ENCODE peak calls at places on chromosomes 13 and 19, in nine cellular contexts. One of them, this sample, is unnamed.

GRCh38 chr19:1839658-1840540 is 8.4 kb downstream of the REXO1 start:
- DNase-seq in GM13976: no peak
- DNase-seq in hepatocyte: no peak
- DNase-seq in cardiac septum: no peak
- DNase-seq in NCI-H446: no peak
- DNase-seq in body of pancreas: no peak
- DNase-seq in MCF 10A: no peak
- DNase-seq in stimulated activated CD4-positive, alpha-beta T cell treated with anti-CD3 and anti-CD28 coated beads, Interleukin-15, amount 100 ng/mL, for 24 hours: no peak
- DNase-seq in GDM1: no peak
- DNase-seq in this sample: no peak

GRCh38 chr13:21538280-21538679 is 65.7 kb downstream of the MICU2 start:
- DNase-seq in GM13976: no peak
- DNase-seq in hepatocyte: no peak
- DNase-seq in cardiac septum: no peak
- DNase-seq in NCI-H446: no peak
- DNase-seq in body of pancreas: no peak
- DNase-seq in MCF 10A: no peak
- DNase-seq in stimulated activated CD4-positive, alpha-beta T cell treated with anti-CD3 and anti-CD28 coated beads, Interleukin-15, amount 100 ng/mL, for 24 hours: no peak
- DNase-seq in GDM1: no peak
- DNase-seq in this sample: no peak

GRCh38 chr19:8835877-8836276 is 3.7 kb downstream of the MBD3L1 start:
- DNase-seq in GM13976: no peak
- DNase-seq in hepatocyte: no peak
- DNase-seq in cardiac septum: no peak
- DNase-seq in NCI-H446: no peak
- DNase-seq in body of pancreas: no peak
- DNase-seq in MCF 10A: no peak
- DNase-seq in stimulated activated CD4-positive, alpha-beta T cell treated with anti-CD3 and anti-CD28 coated beads, Interleukin-15, amount 100 ng/mL, for 24 hours: no peak
- DNase-seq in GDM1: no peak
- DNase-seq in this sample: no peak

GRCh38 chr19:19399733-19400438 is 5.6 kb upstream of the GATAD2A start:
- DNase-seq in GM13976: no peak
- DNase-seq in hepatocyte: no peak
- DNase-seq in cardiac septum: no peak
- DNase-seq in NCI-H446: peak
- DNase-seq in body of pancreas: no peak
- DNase-seq in MCF 10A: no peak
- DNase-seq in stimulated activated CD4-positive, alpha-beta T cell treated with anti-CD3 and anti-CD28 coated beads, Interleukin-15, amount 100 ng/mL, for 24 hours: no peak
- DNase-seq in GDM1: no peak
- DNase-seq in this sample: no peak

GRCh38 chr13:19822673-19823072 is 39.9 kb upstream of the PSPC1 start:
- DNase-seq in GM13976: no peak
- DNase-seq in hepatocyte: no peak
- DNase-seq in cardiac septum: no peak
- DNase-seq in NCI-H446: no peak
- DNase-seq in body of pancreas: no peak
- DNase-seq in MCF 10A: no peak
- DNase-seq in stimulated activated CD4-positive, alpha-beta T cell treated with anti-CD3 and anti-CD28 coated beads, Interleukin-15, amount 100 ng/mL, for 24 hours: no peak
- DNase-seq in GDM1: no peak
- DNase-seq in this sample: no peak

GRCh38 chr13:110471833-110472162 is 89.7 kb downstream of the RAB20 start:
- DNase-seq in GM13976: peak
- DNase-seq in hepatocyte: no peak
- DNase-seq in cardiac septum: peak
- DNase-seq in NCI-H446: no peak
- DNase-seq in body of pancreas: peak
- DNase-seq in MCF 10A: no peak
- DNase-seq in stimulated activated CD4-positive, alpha-beta T cell treated with anti-CD3 and anti-CD28 coated beads, Interleukin-15, amount 100 ng/mL, for 24 hours: peak
- DNase-seq in GDM1: peak
- DNase-seq in this sample: peak

GRCh38 chr19:4379383-4380253 is 20.7 kb downstream of the SH3GL1 start:
- DNase-seq in GM13976: peak
- DNase-seq in hepatocyte: no peak
- DNase-seq in cardiac septum: no peak
- DNase-seq in NCI-H446: no peak
- DNase-seq in body of pancreas: peak
- DNase-seq in MCF 10A: peak
- DNase-seq in stimulated activated CD4-positive, alpha-beta T cell treated with anti-CD3 and anti-CD28 coated beads, Interleukin-15, amount 100 ng/mL, for 24 hours: peak
- DNase-seq in GDM1: no peak
- DNase-seq in this sample: no peak

GRCh38 chr13:77300176-77301141 is 26.4 kb downstream of the MYCBP2 start:
- DNase-seq in GM13976: no peak
- DNase-seq in hepatocyte: peak
- DNase-seq in cardiac septum: no peak
- DNase-seq in NCI-H446: no peak
- DNase-seq in body of pancreas: no peak
- DNase-seq in MCF 10A: peak
- DNase-seq in stimulated activated CD4-positive, alpha-beta T cell treated with anti-CD3 and anti-CD28 coated beads, Interleukin-15, amount 100 ng/mL, for 24 hours: no peak
- DNase-seq in GDM1: no peak
- DNase-seq in this sample: no peak

GRCh38 chr13:48817166-48817802 is 158.4 kb upstream of the FNDC3A start:
- DNase-seq in GM13976: no peak
- DNase-seq in hepatocyte: no peak
- DNase-seq in cardiac septum: no peak
- DNase-seq in NCI-H446: no peak
- DNase-seq in body of pancreas: no peak
- DNase-seq in MCF 10A: no peak
- DNase-seq in stimulated activated CD4-positive, alpha-beta T cell treated with anti-CD3 and anti-CD28 coated beads, Interleukin-15, amount 100 ng/mL, for 24 hours: no peak
- DNase-seq in GDM1: no peak
- DNase-seq in this sample: no peak

GRCh38 chr19:44623626-44624025 is 10.3 kb downstream of the IGSF23 start:
- DNase-seq in GM13976: no peak
- DNase-seq in hepatocyte: no peak
- DNase-seq in cardiac septum: no peak
- DNase-seq in NCI-H446: no peak
- DNase-seq in body of pancreas: no peak
- DNase-seq in MCF 10A: no peak
- DNase-seq in stimulated activated CD4-positive, alpha-beta T cell treated with anti-CD3 and anti-CD28 coated beads, Interleukin-15, amount 100 ng/mL, for 24 hours: no peak
- DNase-seq in GDM1: no peak
- DNase-seq in this sample: no peak

GRCh38 chr19:3270908-3271307 is 46.4 kb downstream of the CELF5 start:
- DNase-seq in GM13976: no peak
- DNase-seq in hepatocyte: peak
- DNase-seq in cardiac septum: no peak
- DNase-seq in NCI-H446: peak
- DNase-seq in body of pancreas: no peak
- DNase-seq in MCF 10A: peak
- DNase-seq in stimulated activated CD4-positive, alpha-beta T cell treated with anti-CD3 and anti-CD28 coated beads, Interleukin-15, amount 100 ng/mL, for 24 hours: peak
- DNase-seq in GDM1: no peak
- DNase-seq in this sample: peak

GRCh38 chr13:111216166-111216960 is 101.3 kb downstream of the ARHGEF7 start:
- DNase-seq in GM13976: peak
- DNase-seq in hepatocyte: peak
- DNase-seq in cardiac septum: no peak
- DNase-seq in NCI-H446: no peak
- DNase-seq in body of pancreas: peak
- DNase-seq in MCF 10A: peak
- DNase-seq in stimulated activated CD4-positive, alpha-beta T cell treated with anti-CD3 and anti-CD28 coated beads, Interleukin-15, amount 100 ng/mL, for 24 hours: peak
- DNase-seq in GDM1: peak
- DNase-seq in this sample: peak

This sample was measured in GM13977.